ENCODE peak calls at places on chromosomes 5 and 9, in six cellular contexts. One of them, this sample, is unnamed.
A peak's percentile ranks its signal among the peaks of the same experiment; 100 is the strongest.

GRCh38 chr5:83472508-83473343 is 1.2 kb downstream of the VCAN start:
- DNase-seq in CD8-positive, alpha-beta T cell: no peak
- DNase-seq in astrocyte of the spinal cord: peak; percentile 22
- DNase-seq in GM10248: peak; percentile 54
- DNase-seq in iris pigment epithelial cell: no peak
- DNase-seq in skeletal muscle cell: peak; percentile 17
- DNase-seq in this sample: peak; percentile 72

GRCh38 chr5:22109315-22109714 is 743.8 kb downstream of the CDH12 start:
- DNase-seq in iris pigment epithelial cell: no peak
- DNase-seq in GM10248: no peak
- DNase-seq in CD8-positive, alpha-beta T cell: no peak
- DNase-seq in skeletal muscle cell: no peak
- DNase-seq in astrocyte of the spinal cord: no peak
- DNase-seq in this sample: no peak

GRCh38 chr5:532521-533242 is 8.4 kb upstream of the SLC9A3 start:
- DNase-seq in skeletal muscle cell: no peak
- DNase-seq in GM10248: no peak
- DNase-seq in astrocyte of the spinal cord: no peak
- DNase-seq in CD8-positive, alpha-beta T cell: no peak
- DNase-seq in iris pigment epithelial cell: no peak
- DNase-seq in this sample: no peak

GRCh38 chr5:124790261-124790894 is 43.9 kb upstream of the ZNF608 start:
- DNase-seq in CD8-positive, alpha-beta T cell: no peak
- DNase-seq in GM10248: no peak
- DNase-seq in astrocyte of the spinal cord: peak; percentile 53
- DNase-seq in iris pigment epithelial cell: peak; percentile 84
- DNase-seq in skeletal muscle cell: peak; percentile 32
- DNase-seq in this sample: no peak

GRCh38 chr5:86232246-86232645 is 385.5 kb upstream of the COX7C start:
- DNase-seq in GM10248: no peak
- DNase-seq in CD8-positive, alpha-beta T cell: no peak
- DNase-seq in astrocyte of the spinal cord: no peak
- DNase-seq in iris pigment epithelial cell: no peak
- DNase-seq in skeletal muscle cell: no peak
- DNase-seq in this sample: no peak

GRCh38 chr5:139760066-139761056 is 35.2 kb upstream of the PSD2 start:
- DNase-seq in GM10248: no peak
- DNase-seq in skeletal muscle cell: no peak
- DNase-seq in CD8-positive, alpha-beta T cell: no peak
- DNase-seq in astrocyte of the spinal cord: peak; percentile 53
- DNase-seq in iris pigment epithelial cell: no peak
- DNase-seq in this sample: peak; percentile 34

GRCh38 chr5:126628102-126628501 is 27.4 kb downstream of the PHAX start:
- DNase-seq in GM10248: no peak
- DNase-seq in skeletal muscle cell: no peak
- DNase-seq in astrocyte of the spinal cord: no peak
- DNase-seq in CD8-positive, alpha-beta T cell: no peak
- DNase-seq in iris pigment epithelial cell: no peak
- DNase-seq in this sample: no peak

GRCh38 chr5:5891350-5891749 is 468.9 kb downstream of the ICE1 start:
- DNase-seq in iris pigment epithelial cell: peak; percentile 20
- DNase-seq in CD8-positive, alpha-beta T cell: no peak
- DNase-seq in GM10248: no peak
- DNase-seq in astrocyte of the spinal cord: no peak
- DNase-seq in skeletal muscle cell: no peak
- DNase-seq in this sample: peak; percentile 0

GRCh38 chr9:98002808-98003207 is 19.7 kb downstream of the ANP32B start:
- DNase-seq in skeletal muscle cell: no peak
- DNase-seq in CD8-positive, alpha-beta T cell: no peak
- DNase-seq in iris pigment epithelial cell: no peak
- DNase-seq in astrocyte of the spinal cord: no peak
- DNase-seq in GM10248: no peak
- DNase-seq in this sample: peak; percentile 45

This sample was measured in AG10803.